ENCODE peak calls at places on chromosomes 1 and 21, in ten cellular contexts. W, F, L, H, N, M, E, Z, K and C are unnamed samples.

GRCh38 chr1:18951818-18952391 is 4.6 kb downstream of the IFFO2 start:
- DNase-seq in W (no peak), F (no peak), L (no peak), H (no peak), N (no peak), M (peak; percentile 70), E (no peak), Z (no peak), K (no peak), C (peak; percentile 42)

GRCh38 chr1:27487927-27488522 is 1.9 kb downstream of the WASF2 start:
- DNase-seq in W (no peak), F (peak; percentile 21), L (peak; percentile 35), H (no peak), N (no peak), M (no peak), E (no peak), Z (no peak), K (no peak), C (peak; percentile 50)

GRCh38 chr1:174964261-174964984 is 35.3 kb upstream of the CACYBP start:
- DNase-seq in W (peak; percentile 17), F (no peak), L (peak; percentile 96), H (no peak), N (no peak), M (no peak), E (no peak), Z (no peak), K (no peak), C (peak; percentile 62)

GRCh38 chr1:164558461-164559341 is at the start of gene PBX1:
- DNase-seq in W (peak; percentile 98), F (peak; percentile 99), L (peak; percentile 99), H (peak; percentile 98), N (peak; percentile 99), M (peak; percentile 97), E (peak; percentile 96), Z (peak; percentile 97), K (peak; percentile 98), C (peak; percentile 99)

GRCh38 chr21:18940791-18941190 is 537.2 kb upstream of the TMPRSS15 start:
- DNase-seq in W (no peak), F (no peak), L (no peak), H (no peak), N (no peak), M (no peak), E (no peak), Z (no peak), K (no peak), C (no peak)

GRCh38 chr1:101474039-101474665 is 237.3 kb downstream of the S1PR1 start:
- DNase-seq in W (no peak), F (peak; percentile 14), L (peak; percentile 55), H (no peak), N (no peak), M (no peak), E (no peak), Z (no peak), K (no peak), C (no peak)

GRCh38 chr21:41663805-41664788 is 102.8 kb downstream of the RIPK4 start:
- DNase-seq in W (no peak), F (peak; percentile 14), L (peak; percentile 51), H (no peak), N (no peak), M (peak; percentile 81), E (no peak), Z (no peak), K (no peak), C (peak; percentile 48)

GRCh38 chr1:162561616-162562451 is at the start of gene UAP1:
- DNase-seq in W (no peak), F (no peak), L (peak; percentile 16), H (peak; percentile 62), N (peak; percentile 38), M (no peak), E (no peak), Z (no peak), K (no peak), C (no peak)

GRCh38 chr1:213371769-213372619 is 321.0 kb downstream of the RPS6KC1 start:
- DNase-seq in W (no peak), F (no peak), L (no peak), H (no peak), N (no peak), M (no peak), E (no peak), Z (no peak), K (no peak), C (no peak)

GRCh38 chr1:59359325-59359724 is 62.4 kb downstream of the FGGY start:
- DNase-seq in W (no peak), F (no peak), L (no peak), H (no peak), N (no peak), M (no peak), E (no peak), Z (no peak), K (no peak), C (no peak)

GRCh38 chr1:37028981-37029617 is 5.2 kb downstream of the GRIK3 start:
- DNase-seq in W (no peak), F (no peak), L (no peak), H (no peak), N (no peak), M (no peak), E (no peak), Z (no peak), K (no peak), C (no peak)

DNA sequence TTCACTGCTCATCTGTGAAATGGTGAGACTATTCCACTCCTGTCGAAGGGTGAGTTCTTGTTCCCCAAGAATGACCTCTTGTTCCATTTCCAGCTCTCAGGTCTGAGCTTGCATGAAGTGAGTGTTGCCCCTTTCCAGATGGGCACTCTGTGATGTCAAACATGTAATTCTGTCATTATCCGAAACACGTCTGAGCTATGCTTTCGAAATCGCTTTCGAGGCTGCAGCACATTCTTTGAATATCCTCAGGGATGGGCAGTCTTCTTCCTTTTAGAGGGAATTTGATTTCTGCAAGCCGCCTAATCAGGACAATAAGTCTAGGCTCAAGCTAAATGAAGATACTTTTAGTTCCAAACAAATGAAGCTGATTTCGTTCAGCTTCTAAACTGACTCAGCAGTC is 15.1 kb downstream of the NFASC start:
- DNase-seq in W (no peak), F (no peak), L (peak; percentile 20), H (no peak), N (no peak), M (no peak), E (no peak), Z (no peak), K (no peak), C (peak; percentile 16)
- H3K4me3 ChIP-seq in W (no peak overlapping the region), F (peak overlapping the region; percentile 15), L (no peak overlapping the region), H (no peak overlapping the region), N (peak overlapping the region; percentile 15), M (no peak overlapping the region), E (no peak overlapping the region), Z (peak overlapping the region; percentile 39), K (peak overlapping the region; percentile 24), C (no peak overlapping the region)

GRCh38 chr1:179883040-179883501 is 986 bp downstream of the TOR1AIP1 start:
- DNase-seq in W (no peak), F (no peak), L (no peak), H (peak; percentile 76), N (no peak), M (peak; percentile 39), E (no peak), Z (no peak), K (no peak), C (no peak)
- TF ChIP-seq CTCF in W (no peak), F (no peak), L (no peak), H (no peak), N (no peak), M (no peak), E (no peak), Z (no peak), K (no peak), C (no peak)

DNA sequence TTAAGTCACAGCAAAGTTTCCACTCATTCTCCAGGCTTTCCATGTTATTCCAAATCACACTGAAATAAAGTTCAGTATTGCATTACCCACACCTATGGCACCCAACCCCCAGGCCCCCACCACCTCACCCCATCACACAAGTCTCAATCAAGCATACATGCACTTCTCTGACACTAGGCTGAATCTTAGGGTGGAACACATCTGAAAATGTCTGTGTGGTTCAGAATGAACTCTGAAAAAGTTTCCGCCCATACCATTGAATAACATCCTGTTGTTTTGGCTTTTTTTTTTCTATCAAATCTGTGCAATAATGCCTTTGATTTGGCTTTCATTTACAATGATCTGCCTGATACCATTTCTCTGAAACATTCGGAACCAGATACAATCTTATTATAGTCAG is 25.8 kb upstream of the LRRC8C start:
- DNase-seq in W (no peak), F (no peak), L (no peak), H (no peak), N (no peak), M (no peak), E (no peak), Z (no peak), K (no peak), C (no peak)
- H3K4me3 ChIP-seq in W (no peak overlapping the region), F (no peak overlapping the region), L (no peak overlapping the region), H (no peak overlapping the region), N (no peak overlapping the region), M (no peak overlapping the region), E (no peak overlapping the region), Z (no peak overlapping the region), K (no peak overlapping the region), C (no peak overlapping the region)

GRCh38 chr1:110964400-110964903 is 730 bp upstream of the LRIF1 start:
- DNase-seq in W (no peak), F (no peak), L (no peak), H (no peak), N (no peak), M (no peak), E (no peak), Z (no peak), K (no peak), C (no peak)

GRCh38 chr1:110961902-110962301 is 1.8 kb downstream of the LRIF1 start:
- DNase-seq in W (no peak), F (no peak), L (no peak), H (no peak), N (no peak), M (no peak), E (no peak), Z (no peak), K (no peak), C (no peak)

GRCh38 chr1:110960777-110961420 is 2.8 kb downstream of the LRIF1 start:
- DNase-seq in W (no peak), F (no peak), L (no peak), H (no peak), N (no peak), M (no peak), E (no peak), Z (no peak), K (no peak), C (no peak)

GRCh38 chr1:110962892-110963665 is 643 bp downstream of the LRIF1 start:
- DNase-seq in W (peak; percentile 29), F (peak; percentile 88), L (peak; percentile 77), H (peak; percentile 53), N (peak; percentile 30), M (peak; percentile 48), E (peak; percentile 48), Z (peak; percentile 48), K (peak; percentile 40), C (peak; percentile 89)

DNA sequence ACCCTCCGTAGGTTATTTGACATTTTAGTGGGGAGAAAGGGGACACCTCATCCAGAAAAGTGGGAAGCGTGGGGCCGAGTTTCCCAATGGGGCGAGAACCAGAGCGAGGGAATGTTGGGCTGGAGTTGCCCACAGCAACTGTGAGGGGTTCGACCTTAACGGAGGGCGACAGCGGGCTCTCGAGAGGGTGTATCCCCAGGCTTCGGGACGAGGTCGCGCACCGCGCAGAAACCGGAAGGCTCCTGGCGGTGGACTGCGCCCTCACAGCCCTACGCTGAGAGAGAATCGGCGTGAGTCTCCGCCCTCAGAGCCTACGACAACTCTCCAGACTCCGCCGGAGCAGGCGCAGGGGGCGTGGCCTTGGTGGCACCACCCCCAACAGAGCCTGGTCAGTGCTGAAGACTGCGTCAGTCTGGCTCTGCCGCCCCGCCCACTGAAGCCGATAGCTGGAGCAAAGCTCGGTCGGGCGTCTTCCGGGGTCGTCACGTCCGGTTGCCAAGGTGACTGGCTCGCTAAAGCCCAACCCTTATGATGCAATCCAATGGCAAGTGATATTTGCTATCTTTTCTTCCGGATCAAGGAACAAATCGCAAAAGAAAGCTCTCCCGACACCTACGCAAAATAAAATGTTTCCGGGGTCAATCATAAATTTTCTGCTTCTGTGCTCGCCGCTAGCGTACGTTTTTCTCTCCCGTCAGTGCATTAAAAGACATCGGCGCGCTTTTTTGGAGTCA is at the start of gene LRIF1:
- DNase-seq in W (peak; percentile 99), F (peak; percentile 100), L (peak; percentile 100), H (peak; percentile 100), N (peak; percentile 98), M (peak; percentile 100), E (peak; percentile 99), Z (peak; percentile 100), K (peak; percentile 99), C (peak; percentile 100)
- TF ChIP-seq CTCF in W (no peak), F (peak; percentile 17), L (peak; percentile 49), H (peak; percentile 33), N (peak; percentile 27), M (peak; percentile 83), E (peak; percentile 62), Z (peak; percentile 71), K (peak; percentile 21), C (peak; percentile 45)